ENCODE peak calls at places on chromosomes 2 and 18, in six cellular contexts. X is activated CD8-positive, alpha-beta T cell treated with anti-CD3 and anti-CD28 coated beads for 36 hours; P is fibroblast of pulmonary artery; Z is heart right ventricle; H is AG09319; N is right atrium auricular region. Y is an unnamed sample.

GRCh38 chr2:128449226-128450061 is 130.8 kb upstream of the HS6ST1 start:
- DNase-seq in Z (no peak), H (no peak), X (no peak), P (no peak), N (peak), Y (no peak)

GRCh38 chr2:172260379-172260778 is 157.7 kb upstream of the DLX2 start:
- DNase-seq in X (no peak), Z (no peak), H (no peak), N (no peak), P (no peak), Y (no peak)

GRCh38 chr2:204763974-204764703 is 218.9 kb downstream of the PARD3B start:
- DNase-seq in Z (no peak), P (no peak), X (no peak), N (no peak), H (no peak), Y (no peak)

GRCh38 chr2:21008790-21009661 is 34.8 kb downstream of the APOB start:
- DNase-seq in X (no peak), Z (no peak), H (no peak), P (no peak), N (no peak), Y (no peak)

GRCh38 chr2:217047209-217047998 is 187.5 kb upstream of the TNP1 start:
- DNase-seq in P (no peak), Z (no peak), N (no peak), X (no peak), H (no peak), Y (no peak)

GRCh38 chr2:239393401-239393940 is 7.3 kb downstream of the HDAC4 start:
- DNase-seq in X (no peak), P (peak), N (no peak), Z (peak), H (no peak), Y (no peak)

GRCh38 chr2:55301277-55301676 is 32.2 kb upstream of the MTIF2 start:
- DNase-seq in H (no peak), X (no peak), N (no peak), P (no peak), Z (no peak), Y (no peak)

GRCh38 chr2:10931710-10932255 is 20.0 kb downstream of the KCNF1 start:
- DNase-seq in H (peak), Z (no peak), N (no peak), P (peak), X (no peak), Y (no peak)

GRCh38 chr2:56580242-56580641 is 396.5 kb downstream of the CCDC85A start:
- DNase-seq in H (no peak), Z (no peak), X (no peak), N (no peak), P (peak), Y (no peak)

GRCh38 chr2:21819475-21819874 is 695.7 kb downstream of the TDRD15 start:
- DNase-seq in H (no peak), N (no peak), Z (no peak), P (peak), X (no peak), Y (no peak)

GRCh38 chr18:56632070-56633022 is 6.0 kb downstream of the TXNL1 start:
- DNase-seq in N (no peak), P (no peak), H (no peak), X (no peak), Z (no peak), Y (no peak)

GRCh38 chr2:100291152-100291970 is 30.9 kb downstream of the LONRF2 start:
- DNase-seq in N (peak), Z (no peak), X (peak), P (peak), H (peak), Y (no peak)

GRCh38 chr2:100293341-100294161 is 28.8 kb downstream of the LONRF2 start:
- DNase-seq in P (no peak), X (no peak), Z (no peak), N (no peak), H (no peak), Y (no peak)

GRCh38 chr2:100294162-100294497 is 28.2 kb downstream of the LONRF2 start:
- DNase-seq in Z (no peak), P (no peak), N (no peak), X (no peak), H (no peak), Y (no peak)

GRCh38 chr2:100290718-100291151 is 31.6 kb downstream of the LONRF2 start:
- DNase-seq in H (no peak), Z (no peak), X (no peak), P (no peak), N (peak), Y (no peak)

GRCh38 chr2:100292022-100292580 is 30.2 kb downstream of the LONRF2 start:
- DNase-seq in H (peak), N (peak), P (peak), Z (no peak), X (peak), Y (no peak)
- TF ChIP-seq CTCF in H (no peak), N (no peak), P (peak), Z (no peak), X (no peak), Y (no peak)

GRCh38 chr2:36773947-36774346 is 77.4 kb downstream of the VIT start:
- DNase-seq in H (no peak), Z (no peak), P (no peak), X (no peak), N (no peak), Y (no peak)

GRCh38 chr2:36769106-36769505 is 72.6 kb downstream of the VIT start:
- DNase-seq in P (no peak), Z (no peak), N (no peak), H (peak), X (no peak), Y (no peak)

GRCh38 chr2:36771671-36772070 is 75.2 kb downstream of the VIT start:
- DNase-seq in N (no peak), P (no peak), X (no peak), Z (no peak), H (no peak), Y (no peak)

DNA sequence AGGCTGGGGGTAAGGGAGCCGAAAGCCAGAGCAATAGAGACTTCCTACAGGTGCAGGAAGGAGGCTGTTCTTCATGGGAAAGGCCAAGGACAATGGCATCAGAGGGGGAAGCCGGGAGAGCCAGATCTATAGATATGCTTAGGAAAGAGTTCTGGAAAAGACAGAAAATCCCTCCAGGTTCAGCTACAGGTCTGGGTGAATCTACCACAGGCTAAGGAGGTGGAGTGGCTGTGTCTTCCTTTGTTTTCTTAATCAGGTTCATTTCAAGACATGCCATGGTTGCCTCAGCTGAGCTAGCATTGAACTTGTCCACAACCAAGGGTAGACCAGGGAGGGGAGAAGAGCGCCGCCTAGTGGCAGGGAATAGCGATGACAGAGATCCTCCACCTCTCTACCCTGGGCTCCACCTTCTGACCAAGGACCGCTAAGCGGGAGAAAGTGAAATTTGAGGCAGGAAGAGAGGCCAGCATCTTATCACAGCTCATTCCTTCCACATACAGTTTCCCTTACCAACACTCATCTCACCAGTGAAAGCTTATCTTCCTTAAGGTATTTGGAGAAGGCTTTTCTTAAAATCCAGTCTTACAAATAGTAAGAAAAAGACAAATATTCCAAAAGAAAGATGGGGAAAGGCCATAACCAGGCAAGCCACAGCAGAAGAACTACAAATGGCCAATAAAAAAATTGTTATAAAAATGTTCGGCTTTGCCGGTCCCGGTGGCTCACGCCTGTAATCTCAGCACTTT is 74.2 kb downstream of the VIT start:
- DNase-seq in N (no peak), P (peak), X (peak), H (no peak), Z (peak), Y (peak)
- TF ChIP-seq CTCF in N (peak), P (peak), X (peak), H (peak), Z (peak), Y (peak)

GRCh38 chr18:7808054-7808453 is 240.9 kb downstream of the PTPRM start:
- DNase-seq in P (no peak), Z (no peak), N (no peak), X (no peak), H (no peak), Y (no peak)

GRCh38 chr18:7803956-7804469 is 236.9 kb downstream of the PTPRM start:
- DNase-seq in N (no peak), H (no peak), P (no peak), Z (no peak), X (no peak), Y (no peak)

GRCh38 chr18:7808992-7809391 is 241.9 kb downstream of the PTPRM start:
- DNase-seq in H (no peak), X (no peak), N (no peak), Z (no peak), P (no peak), Y (no peak)

GRCh38 chr18:7805096-7805495 is 238.0 kb downstream of the PTPRM start:
- DNase-seq in Z (no peak), X (no peak), P (no peak), N (no peak), H (no peak), Y (no peak)

GRCh38 chr18:7805880-7806279 is 238.8 kb downstream of the PTPRM start:
- DNase-seq in N (no peak), Z (no peak), X (no peak), P (no peak), H (no peak), Y (no peak)
- TF ChIP-seq CTCF in N (no peak), Z (no peak), X (no peak), P (no peak), H (no peak), Y (no peak)

DNA sequence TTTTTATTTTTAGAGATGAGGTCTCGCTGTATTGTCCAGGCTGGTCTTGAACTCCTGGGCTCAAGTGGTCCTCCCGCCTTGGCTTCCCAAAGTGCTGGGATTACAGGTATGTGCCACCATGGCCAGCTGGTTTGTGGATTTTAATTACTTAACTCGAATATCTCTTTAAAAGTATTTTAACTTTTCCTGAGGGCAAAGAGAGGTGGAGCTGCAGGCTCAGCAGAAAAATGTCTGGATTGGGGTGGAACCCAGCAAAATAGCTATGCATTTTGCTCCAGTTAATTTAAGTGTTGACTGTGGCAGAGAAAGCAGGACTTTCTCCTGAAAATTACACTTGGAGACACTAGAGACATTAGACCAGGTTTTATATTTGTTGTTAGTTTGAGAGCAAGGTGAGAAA is 35.5 kb upstream of the TXNDC2 start:
- DNase-seq in P (no peak), Z (no peak), H (no peak), X (no peak), N (no peak), Y (no peak)
- TF ChIP-seq CTCF in P (no peak), Z (no peak), H (no peak), X (no peak), N (no peak), Y (no peak)

DNA sequence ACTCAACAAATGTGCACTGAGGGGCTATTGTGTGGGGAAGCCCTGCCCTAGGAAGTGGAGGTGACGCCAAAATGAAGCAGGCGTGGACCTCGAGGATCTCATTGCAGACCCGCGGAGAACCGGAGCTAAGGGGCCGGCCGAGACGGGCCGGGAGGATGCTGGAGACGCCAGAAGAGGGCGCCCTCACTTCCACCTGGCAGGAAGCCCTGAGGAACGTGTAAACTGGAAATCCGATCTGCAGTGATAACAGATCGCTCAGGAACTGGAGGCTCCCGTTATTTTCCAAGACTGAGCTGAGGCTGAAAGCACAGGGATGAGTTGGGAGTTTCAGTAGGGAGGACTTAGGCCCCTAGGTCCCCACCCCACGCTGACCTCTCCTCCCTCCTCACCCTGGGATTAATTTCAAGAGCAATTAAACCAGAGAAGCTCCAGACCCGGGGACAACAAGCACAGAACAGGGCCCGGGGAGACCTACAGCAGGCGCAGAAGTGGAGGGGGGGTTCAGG is 7.6 kb upstream of the COL6A3 start:
- DNase-seq in N (peak), Z (peak), X (peak), P (peak), H (peak), Y (peak)
- TF ChIP-seq CTCF in N (peak), Z (peak), X (peak), P (peak), H (peak), Y (peak)